ENCODE peak calls at places on chromosomes 5 and 9, in six cellular contexts. E is amniotic stem cell, W is amniotic epithelial cell, I is neural progenitor cell, V is lower leg skin, U is GM12865. Y is an unnamed sample.

GRCh38 chr5:32123058-32123805 is 50.9 kb downstream of the GOLPH3 start:
- DNase-seq in V (no peak), W (peak), E (no peak), I (no peak), U (peak), Y (no peak)

GRCh38 chr5:27748847-27749246 is 710.5 kb upstream of the CDH9 start:
- DNase-seq in I (no peak), V (no peak), U (no peak), E (no peak), W (peak), Y (no peak)

GRCh38 chr5:131635755-131636479 is 888 bp upstream of the RAPGEF6 start:
- DNase-seq in W (no peak), V (no peak), I (no peak), E (no peak), U (peak), Y (no peak)

GRCh38 chr5:34563951-34564705 is 92.0 kb upstream of the RAI14 start:
- DNase-seq in V (no peak), U (no peak), I (peak), W (peak), E (peak), Y (no peak)

GRCh38 chr5:54793612-54794436 is 191.6 kb downstream of the ESM1 start:
- DNase-seq in E (no peak), V (no peak), I (no peak), U (no peak), W (no peak), Y (no peak)

GRCh38 chr5:76485511-76485910 is 82.4 kb downstream of the IQGAP2 start:
- DNase-seq in V (peak), W (no peak), I (no peak), U (no peak), E (no peak), Y (no peak)

GRCh38 chr5:111134080-111134479 is 41.9 kb downstream of the WDR36 start:
- DNase-seq in W (peak), E (no peak), U (no peak), V (no peak), I (no peak), Y (no peak)

GRCh38 chr9:112881366-112881765 is 9.3 kb downstream of the SLC46A2 start:
- DNase-seq in U (no peak), I (no peak), E (no peak), W (peak), V (no peak), Y (no peak)

GRCh38 chr9:129111143-129111761 is at the start of gene PTPA:
- DNase-seq in W (peak), U (peak), I (peak), E (peak), V (peak), Y (peak)

GRCh38 chr5:76714771-76715483 is 999 bp upstream of the F2R start:
- DNase-seq in E (no peak), V (no peak), I (peak), U (no peak), W (no peak), Y (no peak)

GRCh38 chr5:128965011-128965637 is at the start of gene SLC27A6:
- DNase-seq in U (no peak), W (no peak), E (no peak), I (peak), V (no peak), Y (no peak)

GRCh38 chr5:61802456-61802855 is 470.4 kb downstream of the ZSWIM6 start:
- DNase-seq in I (no peak), U (no peak), W (no peak), V (no peak), E (no peak), Y (no peak)

GRCh38 chr5:157669701-157670097 is 1.6 kb upstream of the C5orf52 start:
- DNase-seq in V (no peak), W (no peak), U (no peak), I (no peak), E (no peak), Y (no peak)

GRCh38 chr5:61069150-61069549 is 93.1 kb downstream of the SMIM15 start:
- DNase-seq in E (no peak), W (no peak), V (no peak), U (peak), I (no peak), Y (no peak)

GRCh38 chr5:65923339-65923738 is 3.0 kb upstream of the ERBIN start:
- DNase-seq in I (peak), W (no peak), E (no peak), V (no peak), U (no peak), Y (no peak)

GRCh38 chr5:38094889-38095288 is 163.5 kb upstream of the EGFLAM start:
- DNase-seq in W (no peak), V (no peak), E (no peak), U (no peak), I (no peak), Y (no peak)

GRCh38 chr5:174204914-174205313 is 159.4 kb downstream of the NSG2 start:
- DNase-seq in I (peak), W (no peak), E (no peak), V (peak), U (no peak), Y (no peak)

GRCh38 chr5:80153586-80154126 is 102.2 kb downstream of the SERINC5 start:
- DNase-seq in W (no peak), V (peak), U (no peak), E (no peak), I (no peak), Y (no peak)

GRCh38 chr9:37449877-37450632 is 15.2 kb downstream of the ZBTB5 start:
- DNase-seq in W (no peak), I (peak), E (no peak), U (no peak), V (no peak), Y (no peak)

GRCh38 chr5:93789173-93790070 is 48.0 kb upstream of the POU5F2 start:
- DNase-seq in V (no peak), I (no peak), W (peak), E (peak), U (no peak), Y (no peak)

GRCh38 chr9:76311576-76311975 is 82.7 kb downstream of the RFK start:
- DNase-seq in U (no peak), E (no peak), V (peak), I (no peak), W (no peak), Y (no peak)

GRCh38 chr9:131277673-131278420 is 1.5 kb upstream of the FAM78A start:
- DNase-seq in W (peak), U (peak), E (peak), I (peak), V (peak), Y (peak)

GRCh38 chr9:13033959-13034695 is 245.4 kb downstream of the MPDZ start:
- DNase-seq in V (peak), W (peak), E (no peak), I (peak), U (peak), Y (no peak)

GRCh38 chr5:55608595-55608994 is 73.8 kb upstream of the PLPP1 start:
- DNase-seq in I (no peak), V (no peak), U (no peak), E (no peak), W (no peak), Y (no peak)

GRCh38 chr5:154590093-154590724 is 112.2 kb upstream of the HAND1 start:
- DNase-seq in I (no peak), W (no peak), U (no peak), V (no peak), E (no peak), Y (no peak)

GRCh38 chr5:142748568-142749249 is 21.5 kb upstream of the ARHGAP26 start:
- DNase-seq in E (no peak), W (no peak), V (no peak), I (peak), U (peak), Y (peak)

Y was measured in T-helper 9 cell.